ENCODE peak calls at places on chromosomes 12 and 14, in eight cellular contexts. B is C1 segment of cervical spinal cord; Q is activated effector memory CD4-positive, alpha-beta T cell treated with anti-CD3 and anti-CD28 coated beads, Interleukin-2, amount 50 U/mL, for 16 hours; O is cardiac muscle cell; K is GM12878; D is foreskin fibroblast; U is hypothalamus; L is lower leg skin. R is an unnamed sample.

GRCh38 chr12:29008786-29009185 is 140.3 kb upstream of the FAR2 start:
- DNase-seq in B (no peak), Q (no peak), O (no peak), K (no peak), D (no peak), U (no peak), L (no peak), R (no peak)

GRCh38 chr12:109611223-109611622 is 37.6 kb downstream of the MVK start:
- DNase-seq in B (no peak), Q (no peak), O (no peak), K (no peak), D (no peak), U (no peak), L (no peak), R (no peak)

GRCh38 chr14:51095854-51096823 is 1.2 kb upstream of the TRIM9 start:
- DNase-seq in B (peak; percentile 72), Q (no peak), O (peak; percentile 59), K (no peak), D (peak; percentile 79), U (peak; percentile 51), L (peak; percentile 92), R (no peak)

GRCh38 chr12:43711348-43711747 is 47.2 kb downstream of the PUS7L start:
- DNase-seq in B (no peak), Q (no peak), O (no peak), K (no peak), D (no peak), U (no peak), L (no peak), R (no peak)

GRCh38 chr12:57888407-57889157 is 42.1 kb upstream of the CTDSP2 start:
- DNase-seq in B (peak; percentile 28), Q (no peak), O (peak; percentile 67), K (no peak), D (peak; percentile 66), U (peak; percentile 61), L (no peak), R (no peak)

GRCh38 chr12:85630851-85631250 is 205.4 kb downstream of the RASSF9 start:
- DNase-seq in B (no peak), Q (no peak), O (no peak), K (no peak), D (no peak), U (no peak), L (no peak), R (no peak)

GRCh38 chr12:67701121-67701520 is 52.6 kb downstream of the DYRK2 start:
- DNase-seq in B (no peak), Q (no peak), O (no peak), K (no peak), D (peak; percentile 76), U (no peak), L (no peak), R (no peak)

GRCh38 chr12:44372259-44372658 is 503.9 kb downstream of the NELL2 start:
- DNase-seq in B (no peak), Q (no peak), O (peak; percentile 4), K (no peak), D (peak; percentile 85), U (no peak), L (no peak), R (no peak)

GRCh38 chr12:127342861-127343260 is 924.1 kb upstream of the TMEM132C start:
- DNase-seq in B (no peak), Q (no peak), O (no peak), K (no peak), D (no peak), U (no peak), L (no peak), R (no peak)

GRCh38 chr12:1663440-1664132 is 27.3 kb upstream of the ADIPOR2 start:
- DNase-seq in B (no peak), Q (no peak), O (no peak), K (no peak), D (no peak), U (no peak), L (peak; percentile 18), R (no peak)

GRCh38 chr12:20006856-20007255 is 361.5 kb upstream of the PDE3A start:
- DNase-seq in B (no peak), Q (no peak), O (no peak), K (no peak), D (peak; percentile 35), U (no peak), L (no peak), R (no peak)

GRCh38 chr14:55416866-55417265 is 5.2 kb upstream of the ATG14 start:
- DNase-seq in B (no peak), Q (no peak), O (peak; percentile 26), K (no peak), D (peak; percentile 32), U (no peak), L (no peak), R (no peak)

GRCh38 chr12:110590806-110591326 is 7.7 kb upstream of the PPTC7 start:
- DNase-seq in B (no peak), Q (no peak), O (peak; percentile 26), K (peak; percentile 79), D (peak; percentile 65), U (no peak), L (no peak), R (no peak)

GRCh38 chr14:77849711-77850110 is 49.8 kb downstream of the ADCK1 start:
- DNase-seq in B (no peak), Q (no peak), O (no peak), K (no peak), D (peak; percentile 44), U (no peak), L (no peak), R (no peak)

GRCh38 chr14:34461334-34462131 is 507 bp downstream of the SPTSSA start:
- DNase-seq in B (peak; percentile 49), Q (peak; percentile 73), O (peak; percentile 60), K (no peak), D (peak; percentile 77), U (peak; percentile 25), L (peak; percentile 88), R (peak; percentile 43)

GRCh38 chr14:37650356-37651037 is 55.1 kb downstream of the TTC6 start:
- DNase-seq in B (no peak), Q (no peak), O (no peak), K (no peak), D (no peak), U (no peak), L (no peak), R (no peak)

GRCh38 chr14:56121786-56122185 is 3.6 kb downstream of the PELI2 start:
- DNase-seq in B (no peak), Q (no peak), O (no peak), K (no peak), D (peak; percentile 55), U (no peak), L (no peak), R (no peak)

GRCh38 chr12:43736921-43737440 is 21.6 kb downstream of the PUS7L start:
- DNase-seq in B (no peak), Q (no peak), O (no peak), K (no peak), D (no peak), U (no peak), L (no peak), R (no peak)

GRCh38 chr14:69527635-69528034 is 43.1 kb downstream of the PLEKHD1 start:
- DNase-seq in B (no peak), Q (no peak), O (no peak), K (no peak), D (no peak), U (no peak), L (peak; percentile 77), R (no peak)

GRCh38 chr14:99270491-99271287 is 1.3 kb downstream of the BCL11B start:
- DNase-seq in B (no peak), Q (peak; percentile 81), O (no peak), K (no peak), D (peak; percentile 21), U (no peak), L (peak; percentile 84), R (no peak)

GRCh38 chr14:67172056-67172455 is 17.2 kb upstream of the GARIN2 start:
- DNase-seq in B (no peak), Q (no peak), O (no peak), K (no peak), D (no peak), U (no peak), L (no peak), R (no peak)

GRCh38 chr12:26319511-26319910 is 124.1 kb downstream of the SSPN start:
- DNase-seq in B (no peak), Q (no peak), O (peak; percentile 85), K (no peak), D (peak; percentile 83), U (no peak), L (peak; percentile 91), R (peak; percentile 89)

GRCh38 chr12:117053050-117053400 is 46.2 kb downstream of the TESC start:
- DNase-seq in B (no peak), Q (no peak), O (no peak), K (no peak), D (no peak), U (no peak), L (no peak), R (no peak)

GRCh38 chr14:55265197-55265596 is 6.0 kb upstream of the FBXO34 start:
- DNase-seq in B (no peak), Q (no peak), O (no peak), K (no peak), D (no peak), U (no peak), L (no peak), R (no peak)

GRCh38 chr14:90521121-90521929 is 124.5 kb downstream of the CALM1 start:
- DNase-seq in B (peak; percentile 39), Q (no peak), O (peak; percentile 23), K (no peak), D (no peak), U (peak; percentile 17), L (no peak), R (no peak)

GRCh38 chr12:85779768-85780167 is 56.4 kb downstream of the RASSF9 start:
- DNase-seq in B (no peak), Q (no peak), O (no peak), K (no peak), D (no peak), U (no peak), L (no peak), R (no peak)

GRCh38 chr12:57193706-57194245 is 22.8 kb upstream of the NXPH4 start:
- DNase-seq in B (no peak), Q (no peak), O (no peak), K (no peak), D (no peak), U (no peak), L (no peak), R (no peak)

GRCh38 chr14:67151082-67151666 is 38.1 kb upstream of the GARIN2 start:
- DNase-seq in B (no peak), Q (no peak), O (no peak), K (no peak), D (peak; percentile 4), U (no peak), L (no peak), R (no peak)

GRCh38 chr14:24399981-24400718 is 1.3 kb downstream of the NYNRIN start:
- DNase-seq in B (no peak), Q (no peak), O (no peak), K (no peak), D (no peak), U (no peak), L (no peak), R (no peak)